ENCODE peak calls at places on chromosomes 13 and 19, in nine cellular contexts. B, O, J, H, N, P, Y, S and E are unnamed samples.

GRCh38 chr19:1833540-1833939 is 14.7 kb downstream of the REXO1 start:
- DNase-seq in B (no peak), O (peak; percentile 21), J (no peak), H (no peak), N (no peak), P (no peak), Y (no peak), S (no peak), E (no peak)

GRCh38 chr19:13408889-13409518 is 97.3 kb downstream of the CACNA1A start:
- DNase-seq in B (no peak), O (peak; percentile 59), J (no peak), H (no peak), N (no peak), P (no peak), Y (no peak), S (no peak), E (no peak)

GRCh38 chr19:34432797-34433196 is 4.6 kb downstream of the UBA2 start:
- DNase-seq in B (no peak), O (no peak), J (no peak), H (no peak), N (no peak), P (no peak), Y (no peak), S (no peak), E (no peak)

GRCh38 chr13:22447132-22447886 is 733.5 kb upstream of the SGCG start:
- DNase-seq in B (no peak), O (no peak), J (no peak), H (no peak), N (no peak), P (no peak), Y (no peak), S (no peak), E (no peak)

GRCh38 chr19:34556500-34556899 is 74.9 kb downstream of the WTIP start:
- DNase-seq in B (no peak), O (no peak), J (peak; percentile 13), H (peak; percentile 36), N (no peak), P (peak; percentile 66), Y (no peak), S (peak; percentile 45), E (peak; percentile 45)

GRCh38 chr19:1853295-1854031 is 5.2 kb upstream of the REXO1 start:
- DNase-seq in B (peak; percentile 83), O (peak; percentile 79), J (peak; percentile 64), H (peak; percentile 91), N (peak; percentile 70), P (peak; percentile 92), Y (peak; percentile 70), S (peak; percentile 65), E (peak; percentile 83)

GRCh38 chr13:42232671-42233070 is 39.3 kb upstream of the AKAP11 start:
- DNase-seq in B (no peak), O (no peak), J (no peak), H (no peak), N (no peak), P (no peak), Y (no peak), S (no peak), E (no peak)

GRCh38 chr13:20128459-20128927 is 32.4 kb downstream of the GJA3 start:
- DNase-seq in B (no peak), O (no peak), J (no peak), H (peak; percentile 11), N (no peak), P (no peak), Y (no peak), S (no peak), E (peak; percentile 29)

GRCh38 chr19:10871711-10872550 is 578 bp downstream of the CARM1 start:
- DNase-seq in B (peak; percentile 13), O (peak; percentile 36), J (no peak), H (peak; percentile 44), N (peak; percentile 34), P (peak; percentile 62), Y (no peak), S (no peak), E (peak; percentile 42)

GRCh38 chr19:50362656-50363424 is 2.6 kb downstream of the NAPSA start:
- DNase-seq in B (peak; percentile 34), O (no peak), J (no peak), H (peak; percentile 74), N (no peak), P (no peak), Y (no peak), S (no peak), E (no peak)

GRCh38 chr13:36680918-36681317 is 7.1 kb downstream of the SERTM1 start:
- DNase-seq in B (no peak), O (no peak), J (no peak), H (no peak), N (no peak), P (no peak), Y (peak; percentile 56), S (no peak), E (no peak)

GRCh38 chr19:20038358-20039202 is 725 bp downstream of the ZNF682 start:
- DNase-seq in B (no peak), O (no peak), J (no peak), H (no peak), N (peak; percentile 30), P (peak; percentile 63), Y (no peak), S (peak; percentile 34), E (peak; percentile 23)

GRCh38 chr19:35963514-35963913 is 27.3 kb downstream of the LRFN3 start:
- DNase-seq in B (peak; percentile 33), O (no peak), J (no peak), H (peak; percentile 57), N (peak; percentile 35), P (peak; percentile 74), Y (peak; percentile 56), S (no peak), E (peak; percentile 46)

GRCh38 chr19:19659646-19660245 is 3.7 kb downstream of the ATP13A1 start:
- DNase-seq in B (no peak), O (no peak), J (no peak), H (no peak), N (no peak), P (no peak), Y (no peak), S (no peak), E (no peak)

GRCh38 chr19:11355160-11356073 is at the start of gene PLPPR2:
- DNase-seq in B (peak; percentile 84), O (peak; percentile 94), J (peak; percentile 71), H (peak; percentile 89), N (peak; percentile 76), P (peak; percentile 99), Y (peak; percentile 91), S (peak; percentile 77), E (peak; percentile 89)

GRCh38 chr13:101325423-101325822 is 90.9 kb downstream of the NALCN start:
- DNase-seq in B (no peak), O (no peak), J (no peak), H (no peak), N (no peak), P (no peak), Y (no peak), S (no peak), E (no peak)

GRCh38 chr13:71618154-71618553 is 248.8 kb downstream of the DACH1 start:
- DNase-seq in B (no peak), O (no peak), J (no peak), H (no peak), N (no peak), P (peak; percentile 1), Y (peak; percentile 39), S (no peak), E (no peak)

GRCh38 chr13:79485014-79485441 is 4.1 kb downstream of the NDFIP2 start:
- DNase-seq in B (no peak), O (no peak), J (no peak), H (peak; percentile 36), N (no peak), P (peak; percentile 95), Y (peak; percentile 86), S (no peak), E (peak; percentile 54)

GRCh38 chr13:72716776-72717175 is 10.7 kb downstream of the MZT1 start:
- DNase-seq in B (no peak), O (no peak), J (no peak), H (no peak), N (no peak), P (no peak), Y (no peak), S (no peak), E (no peak)